ENCODE peak calls at places on chromosomes 2 and 18, in nine cellular contexts. One of them, this sample, is unnamed.

GRCh38 chr18:48949051-48949605 is 1.6 kb downstream of the SMAD7 start:
- DNase-seq in germinal center: no peak
- DNase-seq in posterior vena cava: peak; percentile 83
- DNase-seq in kidney: peak; percentile 84
- DNase-seq in NCI-H1436: no peak
- DNase-seq in G401: peak; percentile 49
- DNase-seq in activated CD4-positive, alpha-beta T cell treated with anti-CD3 and anti-CD28 coated beads, Interleukin-2, amount 50 U/mL, for 1 hour: peak; percentile 55
- DNase-seq in neuronal stem cell: no peak
- DNase-seq in T-helper 1 cell: peak; percentile 38
- DNase-seq in this sample: peak; percentile 43

GRCh38 chr2:234372506-234372905 is 124.4 kb downstream of the ARL4C start:
- DNase-seq in germinal center: no peak
- DNase-seq in posterior vena cava: no peak
- DNase-seq in kidney: no peak
- DNase-seq in NCI-H1436: no peak
- DNase-seq in G401: no peak
- DNase-seq in activated CD4-positive, alpha-beta T cell treated with anti-CD3 and anti-CD28 coated beads, Interleukin-2, amount 50 U/mL, for 1 hour: no peak
- DNase-seq in neuronal stem cell: no peak
- DNase-seq in T-helper 1 cell: no peak
- DNase-seq in this sample: no peak

GRCh38 chr2:66596229-66596628 is 161.3 kb downstream of the MEIS1 start:
- DNase-seq in germinal center: no peak
- DNase-seq in posterior vena cava: no peak
- DNase-seq in kidney: no peak
- DNase-seq in NCI-H1436: no peak
- DNase-seq in G401: no peak
- DNase-seq in activated CD4-positive, alpha-beta T cell treated with anti-CD3 and anti-CD28 coated beads, Interleukin-2, amount 50 U/mL, for 1 hour: no peak
- DNase-seq in neuronal stem cell: no peak
- DNase-seq in T-helper 1 cell: no peak
- DNase-seq in this sample: no peak

GRCh38 chr2:47783491-47784330 is 766 bp downstream of the MSH6 start:
- DNase-seq in germinal center: peak; percentile 85
- DNase-seq in posterior vena cava: peak; percentile 88
- DNase-seq in kidney: peak; percentile 90
- DNase-seq in NCI-H1436: peak; percentile 80
- DNase-seq in G401: peak; percentile 41
- DNase-seq in activated CD4-positive, alpha-beta T cell treated with anti-CD3 and anti-CD28 coated beads, Interleukin-2, amount 50 U/mL, for 1 hour: peak; percentile 68
- DNase-seq in neuronal stem cell: peak; percentile 79
- DNase-seq in T-helper 1 cell: peak; percentile 61
- DNase-seq in this sample: peak; percentile 70

GRCh38 chr18:40414155-40414754 is 1540.8 kb upstream of the PIK3C3 start:
- DNase-seq in germinal center: no peak
- DNase-seq in posterior vena cava: no peak
- DNase-seq in kidney: no peak
- DNase-seq in NCI-H1436: peak; percentile 35
- DNase-seq in G401: no peak
- DNase-seq in activated CD4-positive, alpha-beta T cell treated with anti-CD3 and anti-CD28 coated beads, Interleukin-2, amount 50 U/mL, for 1 hour: no peak
- DNase-seq in neuronal stem cell: no peak
- DNase-seq in T-helper 1 cell: no peak
- DNase-seq in this sample: no peak

GRCh38 chr2:171025199-171025598 is 96.1 kb downstream of the GORASP2 start:
- DNase-seq in germinal center: no peak
- DNase-seq in posterior vena cava: no peak
- DNase-seq in kidney: no peak
- DNase-seq in NCI-H1436: no peak
- DNase-seq in G401: no peak
- DNase-seq in activated CD4-positive, alpha-beta T cell treated with anti-CD3 and anti-CD28 coated beads, Interleukin-2, amount 50 U/mL, for 1 hour: no peak
- DNase-seq in neuronal stem cell: no peak
- DNase-seq in T-helper 1 cell: no peak
- DNase-seq in this sample: no peak

GRCh38 chr18:25727281-25727680 is 363.1 kb downstream of the SS18 start:
- DNase-seq in germinal center: no peak
- DNase-seq in posterior vena cava: no peak
- DNase-seq in kidney: no peak
- DNase-seq in NCI-H1436: no peak
- DNase-seq in G401: no peak
- DNase-seq in activated CD4-positive, alpha-beta T cell treated with anti-CD3 and anti-CD28 coated beads, Interleukin-2, amount 50 U/mL, for 1 hour: no peak
- DNase-seq in neuronal stem cell: no peak
- DNase-seq in T-helper 1 cell: no peak
- DNase-seq in this sample: no peak

GRCh38 chr2:120972286-120972685 is 236.6 kb downstream of the GLI2 start:
- DNase-seq in germinal center: no peak
- DNase-seq in posterior vena cava: no peak
- DNase-seq in kidney: peak; percentile 54
- DNase-seq in NCI-H1436: no peak
- DNase-seq in G401: no peak
- DNase-seq in activated CD4-positive, alpha-beta T cell treated with anti-CD3 and anti-CD28 coated beads, Interleukin-2, amount 50 U/mL, for 1 hour: no peak
- DNase-seq in neuronal stem cell: no peak
- DNase-seq in T-helper 1 cell: no peak
- DNase-seq in this sample: no peak

GRCh38 chr2:27638023-27638637 is 9.3 kb downstream of the GPN1 start:
- DNase-seq in germinal center: no peak
- DNase-seq in posterior vena cava: no peak
- DNase-seq in kidney: no peak
- DNase-seq in NCI-H1436: no peak
- DNase-seq in G401: no peak
- DNase-seq in activated CD4-positive, alpha-beta T cell treated with anti-CD3 and anti-CD28 coated beads, Interleukin-2, amount 50 U/mL, for 1 hour: no peak
- DNase-seq in neuronal stem cell: no peak
- DNase-seq in T-helper 1 cell: no peak
- DNase-seq in this sample: no peak

GRCh38 chr2:239292956-239293355 is 107.9 kb downstream of the HDAC4 start:
- DNase-seq in germinal center: no peak
- DNase-seq in posterior vena cava: peak; percentile 29
- DNase-seq in kidney: no peak
- DNase-seq in NCI-H1436: no peak
- DNase-seq in G401: no peak
- DNase-seq in activated CD4-positive, alpha-beta T cell treated with anti-CD3 and anti-CD28 coated beads, Interleukin-2, amount 50 U/mL, for 1 hour: no peak
- DNase-seq in neuronal stem cell: no peak
- DNase-seq in T-helper 1 cell: no peak
- DNase-seq in this sample: no peak

GRCh38 chr2:68776124-68776523 is 41.5 kb downstream of the ARHGAP25 start:
- DNase-seq in germinal center: no peak
- DNase-seq in posterior vena cava: no peak
- DNase-seq in kidney: no peak
- DNase-seq in NCI-H1436: no peak
- DNase-seq in G401: no peak
- DNase-seq in activated CD4-positive, alpha-beta T cell treated with anti-CD3 and anti-CD28 coated beads, Interleukin-2, amount 50 U/mL, for 1 hour: no peak
- DNase-seq in neuronal stem cell: no peak
- DNase-seq in T-helper 1 cell: no peak
- DNase-seq in this sample: no peak

GRCh38 chr2:95159690-95160449 is at the start of gene ZNF514:
- DNase-seq in germinal center: peak; percentile 82
- DNase-seq in posterior vena cava: peak; percentile 92
- DNase-seq in kidney: peak; percentile 91
- DNase-seq in NCI-H1436: peak; percentile 45
- DNase-seq in G401: peak; percentile 79
- DNase-seq in activated CD4-positive, alpha-beta T cell treated with anti-CD3 and anti-CD28 coated beads, Interleukin-2, amount 50 U/mL, for 1 hour: peak; percentile 70
- DNase-seq in neuronal stem cell: peak; percentile 69
- DNase-seq in T-helper 1 cell: peak; percentile 67
- DNase-seq in this sample: peak; percentile 69

GRCh38 chr2:126986788-126987187 is 88.1 kb downstream of the TEX51 start:
- DNase-seq in germinal center: no peak
- DNase-seq in posterior vena cava: no peak
- DNase-seq in kidney: no peak
- DNase-seq in NCI-H1436: no peak
- DNase-seq in G401: no peak
- DNase-seq in activated CD4-positive, alpha-beta T cell treated with anti-CD3 and anti-CD28 coated beads, Interleukin-2, amount 50 U/mL, for 1 hour: no peak
- DNase-seq in neuronal stem cell: no peak
- DNase-seq in T-helper 1 cell: no peak
- DNase-seq in this sample: no peak

GRCh38 chr2:2018713-2019410 is 274.5 kb upstream of the PXDN start:
- DNase-seq in germinal center: no peak
- DNase-seq in posterior vena cava: no peak
- DNase-seq in kidney: no peak
- DNase-seq in NCI-H1436: no peak
- DNase-seq in G401: no peak
- DNase-seq in activated CD4-positive, alpha-beta T cell treated with anti-CD3 and anti-CD28 coated beads, Interleukin-2, amount 50 U/mL, for 1 hour: no peak
- DNase-seq in neuronal stem cell: no peak
- DNase-seq in T-helper 1 cell: no peak
- DNase-seq in this sample: no peak

GRCh38 chr2:8993196-8993901 is 10.1 kb downstream of the MBOAT2 start:
- DNase-seq in germinal center: no peak
- DNase-seq in posterior vena cava: no peak
- DNase-seq in kidney: no peak
- DNase-seq in NCI-H1436: no peak
- DNase-seq in G401: no peak
- DNase-seq in activated CD4-positive, alpha-beta T cell treated with anti-CD3 and anti-CD28 coated beads, Interleukin-2, amount 50 U/mL, for 1 hour: no peak
- DNase-seq in neuronal stem cell: no peak
- DNase-seq in T-helper 1 cell: no peak
- DNase-seq in this sample: no peak

GRCh38 chr2:152627010-152627957 is 90.0 kb downstream of the PRPF40A start:
- DNase-seq in germinal center: no peak
- DNase-seq in posterior vena cava: no peak
- DNase-seq in kidney: no peak
- DNase-seq in NCI-H1436: no peak
- DNase-seq in G401: peak; percentile 63
- DNase-seq in activated CD4-positive, alpha-beta T cell treated with anti-CD3 and anti-CD28 coated beads, Interleukin-2, amount 50 U/mL, for 1 hour: no peak
- DNase-seq in neuronal stem cell: no peak
- DNase-seq in T-helper 1 cell: no peak
- DNase-seq in this sample: no peak

GRCh38 chr2:190180313-190181065 is 118.0 kb upstream of the MSTN start:
- DNase-seq in germinal center: peak; percentile 83
- DNase-seq in posterior vena cava: peak; percentile 82
- DNase-seq in kidney: peak; percentile 83
- DNase-seq in NCI-H1436: peak; percentile 42
- DNase-seq in G401: no peak
- DNase-seq in activated CD4-positive, alpha-beta T cell treated with anti-CD3 and anti-CD28 coated beads, Interleukin-2, amount 50 U/mL, for 1 hour: no peak
- DNase-seq in neuronal stem cell: peak; percentile 55
- DNase-seq in T-helper 1 cell: no peak
- DNase-seq in this sample: no peak

GRCh38 chr2:181643158-181643557 is 13.7 kb downstream of the CERKL start:
- DNase-seq in germinal center: no peak
- DNase-seq in posterior vena cava: no peak
- DNase-seq in kidney: no peak
- DNase-seq in NCI-H1436: no peak
- DNase-seq in G401: no peak
- DNase-seq in activated CD4-positive, alpha-beta T cell treated with anti-CD3 and anti-CD28 coated beads, Interleukin-2, amount 50 U/mL, for 1 hour: no peak
- DNase-seq in neuronal stem cell: no peak
- DNase-seq in T-helper 1 cell: no peak
- DNase-seq in this sample: no peak

This sample was measured in effector CD4-positive, alpha-beta T cell.